ENCODE peak calls at places on chromosomes 13 and 19, in six cellular contexts. R is keratinocyte, D is H9, F is right atrium auricular region, C is body of pancreas, Z is upper lobe of right lung. T is an unnamed sample.

GRCh38 chr19:18697680-18698079 is 14.2 kb downstream of the CRTC1 start:
- DNase-seq in R (no peak), D (no peak), F (no peak), C (peak; percentile 75), Z (peak; percentile 85), T (no peak)

GRCh38 chr13:90230311-90230710 is 1117.2 kb upstream of the MIR17HG start:
- DNase-seq in R (no peak), D (no peak), F (no peak), C (no peak), Z (peak; percentile 48), T (no peak)

GRCh38 chr19:38724380-38724854 is 19.9 kb downstream of the CAPN12 start:
- DNase-seq in R (no peak), D (no peak), F (no peak), C (no peak), Z (no peak), T (no peak)

GRCh38 chr13:74765955-74766354 is 631.8 kb upstream of the KLF12 start:
- DNase-seq in R (no peak), D (no peak), F (no peak), C (no peak), Z (no peak), T (no peak)

GRCh38 chr19:7874080-7874856 is at the start of gene PRR36:
- DNase-seq in R (no peak), D (peak; percentile 94), F (no peak), C (peak; percentile 80), Z (peak; percentile 89), T (peak; percentile 69)

GRCh38 chr13:24083722-24084421 is 76.6 kb upstream of the SPATA13 start:
- DNase-seq in R (no peak), D (no peak), F (peak; percentile 50), C (no peak), Z (no peak), T (no peak)

GRCh38 chr19:17889609-17890214 is 18.0 kb downstream of the SLC5A5 start:
- DNase-seq in R (no peak), D (peak; percentile 77), F (no peak), C (peak; percentile 47), Z (no peak), T (peak; percentile 59)

GRCh38 chr13:39269411-39269810 is 231.2 kb downstream of the NHLRC3 start:
- DNase-seq in R (no peak), D (no peak), F (no peak), C (no peak), Z (no peak), T (no peak)

GRCh38 chr19:42657551-42657950 is 62.8 kb upstream of the CEACAM8 start:
- DNase-seq in R (no peak), D (no peak), F (no peak), C (no peak), Z (no peak), T (no peak)

GRCh38 chr19:56350416-56351045 is 35.9 kb upstream of the ZSCAN5A start:
- DNase-seq in R (no peak), D (no peak), F (no peak), C (peak; percentile 61), Z (no peak), T (peak; percentile 46)

GRCh38 chr13:46850214-46850613 is 46.6 kb downstream of the HTR2A start:
- DNase-seq in R (no peak), D (no peak), F (no peak), C (no peak), Z (no peak), T (no peak)

GRCh38 chr19:489418-490196 is 6.7 kb upstream of the MADCAM1 start:
- DNase-seq in R (no peak), D (peak; percentile 64), F (no peak), C (no peak), Z (no peak), T (no peak)

GRCh38 chr19:54561840-54562239 is 11.8 kb upstream of the LILRA2 start:
- DNase-seq in R (no peak), D (no peak), F (no peak), C (no peak), Z (peak; percentile 49), T (no peak)

GRCh38 chr13:109667754-109668360 is 118.5 kb downstream of the IRS2 start:
- DNase-seq in R (no peak), D (no peak), F (no peak), C (no peak), Z (no peak), T (no peak)

GRCh38 chr19:14439014-14439413 is 5.9 kb downstream of the PKN1 start:
- DNase-seq in R (no peak), D (no peak), F (no peak), C (no peak), Z (no peak), T (no peak)
- H3K4me1 ChIP-seq in R (no peaks in the 10 kb centered on the region), D (no peaks in the 10 kb centered on the region), F (no peaks in the 10 kb centered on the region), C (peaks cover 14% of the 10 kb centered on the region), Z (peaks cover 49% of the 10 kb centered on the region), T (peaks cover 12% of the 10 kb centered on the region)

GRCh38 chr19:35905178-35905727 is 2.8 kb downstream of the TYROBP start:
- DNase-seq in R (no peak), D (no peak), F (no peak), C (no peak), Z (no peak), T (no peak)
- H3K4me1 ChIP-seq in R (peaks cover 28% of the 10 kb centered on the region), D (peaks cover 7% of the 10 kb centered on the region), F (no peaks in the 10 kb centered on the region), C (peaks cover 14% of the 10 kb centered on the region), Z (peaks cover 23% of the 10 kb centered on the region), T (peaks cover 7% of the 10 kb centered on the region)

GRCh38 chr19:4446801-4447200 is 10.8 kb downstream of the UBXN6 start:
- DNase-seq in R (no peak), D (no peak), F (no peak), C (no peak), Z (no peak), T (no peak)

GRCh38 chr19:4445963-4446668 is 11.5 kb downstream of the UBXN6 start:
- DNase-seq in R (no peak), D (no peak), F (no peak), C (no peak), Z (no peak), T (no peak)

GRCh38 chr19:4443188-4443587 is 14.4 kb downstream of the UBXN6 start:
- DNase-seq in R (no peak), D (no peak), F (no peak), C (no peak), Z (no peak), T (no peak)

GRCh38 chr19:4443966-4444764 is 13.4 kb downstream of the UBXN6 start:
- DNase-seq in R (no peak), D (no peak), F (no peak), C (no peak), Z (no peak), T (no peak)

DNA sequence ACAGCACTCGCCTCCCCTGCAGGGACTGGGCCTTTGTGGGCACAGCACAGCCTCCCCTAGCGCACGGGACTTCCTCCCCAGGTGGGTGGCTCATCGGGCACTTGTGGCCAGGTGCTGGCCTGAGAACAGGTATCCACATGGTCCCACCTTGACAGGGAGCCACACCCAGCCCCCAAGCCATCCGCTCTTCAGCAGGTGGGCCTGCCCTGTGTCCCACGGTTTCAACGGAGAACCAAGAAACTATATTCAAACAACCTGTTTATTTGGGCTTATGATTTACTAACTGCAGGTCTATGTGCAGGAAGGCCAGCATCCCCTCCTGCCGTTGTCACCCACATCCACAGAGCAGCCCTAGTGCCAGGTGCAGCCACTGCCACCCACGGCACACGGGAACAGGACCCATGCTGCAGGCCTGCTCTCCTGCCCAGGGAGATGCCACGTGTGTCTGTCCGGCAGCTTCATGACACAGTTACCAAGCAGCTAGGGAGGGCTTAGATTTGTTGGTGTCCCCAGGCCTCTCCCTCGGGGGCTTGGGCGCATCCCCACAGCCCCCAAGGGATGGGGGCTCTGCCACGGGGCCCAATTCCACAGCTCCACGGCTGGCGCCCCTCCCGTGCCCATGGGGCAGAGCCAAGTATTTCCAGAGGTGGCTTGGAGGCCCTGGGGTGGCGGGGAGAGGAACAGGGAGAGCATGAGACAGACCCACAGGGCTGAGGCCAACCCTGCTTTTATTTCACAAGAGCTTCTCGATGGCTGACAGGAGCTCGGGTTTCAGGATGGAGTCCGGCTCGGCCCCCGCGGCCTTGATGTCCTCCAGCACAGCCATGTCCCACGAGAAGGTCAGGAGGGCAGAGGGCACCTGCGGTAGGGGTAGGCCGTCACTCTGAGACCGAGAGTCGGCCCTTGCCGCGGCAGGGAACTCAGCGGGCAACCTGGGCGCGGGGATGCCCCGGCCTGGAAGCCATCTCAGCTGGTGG is 12.5 kb downstream of the UBXN6 start:
- DNase-seq in R (no peak), D (no peak), F (no peak), C (no peak), Z (no peak), T (no peak)
- H3K4me1 ChIP-seq in R (peaks cover 5% of the 10 kb centered on the region), D (no peaks in the 10 kb centered on the region), F (no peaks in the 10 kb centered on the region), C (peaks cover 24% of the 10 kb centered on the region), Z (no peaks in the 10 kb centered on the region), T (no peaks in the 10 kb centered on the region)

DNA sequence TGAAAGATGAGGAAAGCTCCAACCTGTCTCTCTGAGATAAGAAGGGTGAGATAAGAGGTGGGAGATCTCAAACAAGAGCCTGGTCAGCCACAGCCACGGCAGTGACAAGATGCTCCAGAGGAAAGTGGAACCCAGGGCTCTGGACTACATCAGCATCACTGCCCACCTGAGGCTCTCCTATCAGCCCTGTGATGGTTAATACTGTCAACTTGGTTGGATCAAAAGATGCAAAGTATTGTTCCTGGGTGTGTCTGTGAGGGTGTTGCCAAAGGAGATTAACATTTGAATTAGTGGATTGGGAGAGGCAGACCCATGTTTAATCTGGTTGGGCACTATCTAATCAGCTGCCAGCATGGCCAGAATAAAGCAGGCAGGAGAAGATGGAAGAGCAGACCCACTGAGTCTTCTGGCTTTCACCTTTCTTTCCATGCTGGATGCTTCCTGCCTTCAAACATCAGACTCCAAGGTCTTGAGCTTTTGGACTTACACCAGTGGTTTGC is 476.6 kb upstream of the NBEA start:
- DNase-seq in R (no peak), D (no peak), F (no peak), C (no peak), Z (no peak), T (no peak)
- H3K4me1 ChIP-seq in R (peaks cover 23% of the 10 kb centered on the region), D (no peaks in the 10 kb centered on the region), F (no peaks in the 10 kb centered on the region), C (peaks cover 7% of the 10 kb centered on the region), Z (peaks cover 4% of the 10 kb centered on the region), T (no peaks in the 10 kb centered on the region)